ENCODE peak calls at places on chromosomes 11 and 22, in ten cellular contexts. G, C, I, Z, H, Y, L, A, D and R are unnamed samples.
A peak's percentile ranks its signal among the peaks of the same experiment; 100 is the strongest.

GRCh38 chr22:36399473-36399780 is 11.7 kb upstream of the MYH9 start:
- DNase-seq in A (no peak), L (no peak), G (no peak), H (no peak), Z (no peak), C (no peak), I (no peak), D (no peak), Y (no peak), R (no peak)

GRCh38 chr11:44557464-44557863 is 8.0 kb upstream of the CD82 start:
- DNase-seq in I (no peak), G (no peak), Z (no peak), C (no peak), A (no peak), H (no peak), D (peak; percentile 61), L (no peak), Y (no peak), R (no peak)

GRCh38 chr22:20745177-20745576 is 28.7 kb upstream of the SERPIND1 start:
- DNase-seq in C (no peak), A (no peak), I (no peak), G (no peak), Y (no peak), H (no peak), D (no peak), L (no peak), Z (no peak), R (no peak)

GRCh38 chr11:93908689-93909088 is 58.3 kb upstream of the VSTM5 start:
- DNase-seq in H (no peak), Z (no peak), L (no peak), C (no peak), Y (peak; percentile 91), G (no peak), I (no peak), A (no peak), D (no peak), R (no peak)

GRCh38 chr11:118834428-118835028 is 43.6 kb upstream of the DDX6 start:
- DNase-seq in I (no peak), Z (no peak), Y (no peak), D (no peak), A (no peak), H (no peak), C (no peak), G (no peak), L (no peak), R (no peak)

GRCh38 chr11:46293616-46294015 is 16.2 kb downstream of the CREB3L1 start:
- DNase-seq in C (no peak), Y (peak; percentile 85), H (no peak), L (no peak), I (no peak), G (no peak), A (no peak), Z (no peak), D (no peak), R (no peak)

GRCh38 chr11:103898065-103898464 is 138.4 kb upstream of the DDI1 start:
- DNase-seq in D (no peak), H (no peak), L (no peak), G (no peak), Y (no peak), Z (no peak), A (no peak), I (no peak), C (no peak), R (no peak)

GRCh38 chr11:73327812-73328364 is 19.8 kb downstream of the ARHGEF17 start:
- DNase-seq in C (no peak), Z (no peak), A (no peak), I (no peak), D (no peak), L (no peak), G (no peak), H (no peak), Y (no peak), R (no peak)

GRCh38 chr11:109728056-109728455 is 306.1 kb downstream of the C11orf87 start:
- DNase-seq in H (no peak), A (no peak), Y (no peak), Z (no peak), C (no peak), L (no peak), I (no peak), D (no peak), G (no peak), R (no peak)

GRCh38 chr11:79273781-79274180 is 167.0 kb downstream of the TENM4 start:
- DNase-seq in I (no peak), Y (no peak), D (no peak), H (no peak), L (no peak), Z (no peak), C (no peak), G (no peak), A (peak; percentile 60), R (no peak)

GRCh38 chr11:130471731-130472433 is 23.4 kb downstream of the ADAMTS15 start:
- DNase-seq in C (no peak), D (no peak), G (no peak), Z (no peak), H (no peak), Y (no peak), L (no peak), I (no peak), A (no peak), R (no peak)

GRCh38 chr22:19774628-19775027 is 14.1 kb downstream of the TBX1 start:
- DNase-seq in H (no peak), A (no peak), Y (no peak), C (no peak), L (no peak), G (no peak), Z (no peak), D (no peak), I (no peak), R (no peak)

GRCh38 chr11:68973219-68973618 is 7.6 kb downstream of the MRGPRD start:
- DNase-seq in D (no peak), I (no peak), G (no peak), H (no peak), Z (no peak), A (no peak), C (no peak), Y (no peak), L (no peak), R (no peak)

GRCh38 chr22:46192210-46192993 is 42.1 kb downstream of the PPARA start:
- DNase-seq in Z (no peak), C (no peak), L (no peak), Y (no peak), G (no peak), H (no peak), D (no peak), I (peak; percentile 50), A (no peak), R (no peak)

GRCh38 chr11:15446315-15446714 is 331.6 kb downstream of the INSC start:
- DNase-seq in I (no peak), G (no peak), L (no peak), Z (no peak), C (no peak), A (no peak), D (no peak), Y (no peak), H (no peak), R (no peak)

GRCh38 chr11:2305140-2305861 is 3.5 kb downstream of the TSPAN32 start:
- DNase-seq in C (peak; percentile 88), A (peak; percentile 86), Y (no peak), L (peak; percentile 61), G (peak; percentile 81), I (peak; percentile 55), Z (peak; percentile 69), D (peak; percentile 68), H (no peak), R (peak; percentile 27)

GRCh38 chr11:2308713-2309112 is 6.9 kb downstream of the TSPAN32 start:
- DNase-seq in I (no peak), H (no peak), D (no peak), Y (no peak), G (no peak), L (no peak), C (no peak), Z (no peak), A (no peak), R (no peak)

GRCh38 chr22:44580176-44580575 is 82.1 kb upstream of the RTL6 start:
- DNase-seq in G (no peak), L (no peak), D (no peak), A (no peak), Y (no peak), Z (no peak), H (no peak), I (no peak), C (no peak), R (no peak)

GRCh38 chr11:13461291-13461690 is 1.7 kb downstream of the BTBD10 start:
- DNase-seq in H (no peak), D (no peak), Z (no peak), C (no peak), Y (no peak), A (no peak), L (no peak), I (no peak), G (no peak), R (no peak)

GRCh38 chr11:76823481-76824028 is 37.2 kb upstream of the ACER3 start:
- DNase-seq in C (no peak), Z (no peak), I (no peak), L (no peak), D (no peak), Y (no peak), A (no peak), G (peak; percentile 20), H (peak; percentile 72), R (no peak)